ENCODE peak calls at places on chromosomes 12 and 14, in four cellular contexts. C is breast epithelium, Q is foreskin fibroblast, Y is AG10803. H is an unnamed sample.

GRCh38 chr12:93279849-93280412 is 97.8 kb upstream of the NUDT4 start:
- DNase-seq in Y (no peak), Q (peak), C (no peak), H (no peak)

GRCh38 chr14:70754989-70755388 is 54.3 kb downstream of the MAP3K9 start:
- DNase-seq in Q (no peak), Y (peak), C (no peak), H (no peak)

GRCh38 chr12:127260531-127260930 is 1006.4 kb upstream of the TMEM132C start:
- DNase-seq in C (no peak), Y (peak), Q (peak), H (no peak)

GRCh38 chr12:126033746-126034145 is 968.5 kb downstream of the AACS start:
- DNase-seq in Y (no peak), C (no peak), Q (no peak), H (no peak)

GRCh38 chr12:130026608-130027176 is 122.9 kb upstream of the TMEM132D start:
- DNase-seq in Q (no peak), C (no peak), Y (no peak), H (no peak)

GRCh38 chr12:98073610-98074009 is 441.8 kb upstream of the TMPO start:
- DNase-seq in C (no peak), Y (no peak), Q (no peak), H (no peak)

GRCh38 chr12:46268617-46269428 is at the start of gene SLC38A1:
- DNase-seq in Y (peak), Q (peak), C (peak), H (peak)

GRCh38 chr12:115149279-115149678 is 465.3 kb upstream of the TBX3 start:
- DNase-seq in Y (peak), Q (no peak), C (no peak), H (no peak)

GRCh38 chr14:30906752-30907658 is 32.6 kb downstream of the COCH start:
- DNase-seq in Y (no peak), C (no peak), Q (no peak), H (no peak)

GRCh38 chr14:21993070-21993469 is 319.5 kb upstream of the OR4E1 start:
- DNase-seq in C (no peak), Y (no peak), Q (no peak), H (no peak)

GRCh38 chr12:50520808-50521207 is 16.0 kb downstream of the DIP2B start:
- DNase-seq in Q (no peak), C (no peak), Y (no peak), H (no peak)

GRCh38 chr12:61546296-61546695 is 713.9 kb upstream of the USP15 start:
- DNase-seq in C (no peak), Q (no peak), Y (no peak), H (no peak)

GRCh38 chr12:108179305-108179704 is 50.2 kb downstream of the WSCD2 start:
- DNase-seq in C (no peak), Q (no peak), Y (no peak), H (no peak)

GRCh38 chr12:121107681-121108080 is 25.0 kb upstream of the P2RX7 start:
- DNase-seq in Q (no peak), Y (no peak), C (no peak), H (no peak)

GRCh38 chr14:22303589-22304195 is 285.3 kb downstream of the DAD1 start:
- DNase-seq in C (no peak), Y (peak), Q (no peak), H (no peak)

GRCh38 chr12:2154050-2154449 is 101.3 kb downstream of the CACNA1C start:
- DNase-seq in Q (peak), Y (peak), C (no peak), H (no peak)

GRCh38 chr14:60721331-60722162 is 2.6 kb downstream of the SIX4 start:
- DNase-seq in C (no peak), Q (peak), Y (peak), H (peak)

GRCh38 chr12:107844312-107844921 is 69.9 kb downstream of the ASCL4 start:
- DNase-seq in Q (no peak), Y (no peak), C (no peak), H (no peak)

GRCh38 chr14:37329189-37330001 is 131.7 kb downstream of the MIPOL1 start:
- DNase-seq in Y (no peak), Q (no peak), C (no peak), H (no peak)

GRCh38 chr14:67934087-67934486 is 114.5 kb downstream of the RAD51B start:
- DNase-seq in Q (peak), C (no peak), Y (peak), H (no peak)

GRCh38 chr12:70190252-70191010 is 52.8 kb upstream of the CNOT2 start:
- DNase-seq in Y (peak), Q (peak), C (no peak), H (no peak)

GRCh38 chr14:72590577-72590976 is 303.3 kb downstream of the DPF3 start:
- DNase-seq in C (no peak), Y (no peak), Q (no peak), H (no peak)

GRCh38 chr12:57672801-57673200 is 21.1 kb upstream of the OS9 start:
- DNase-seq in Y (no peak), Q (no peak), C (no peak), H (no peak)

GRCh38 chr14:86672071-86672470 is 1142.1 kb downstream of the FLRT2 start:
- DNase-seq in Y (no peak), Q (no peak), C (no peak), H (no peak)

GRCh38 chr14:67263499-67264149 is 22.4 kb downstream of the PALS1 start:
- DNase-seq in C (no peak), Q (peak), Y (peak), H (no peak)

GRCh38 chr12:51721281-51721940 is 127.1 kb downstream of the FIGNL2 start:
- DNase-seq in C (no peak), Q (peak), Y (no peak), H (no peak)

GRCh38 chr12:10557766-10558165 is 52.1 kb downstream of the EIF2S3B start:
- DNase-seq in Y (no peak), C (no peak), Q (no peak), H (no peak)

GRCh38 chr12:105983622-105984325 is 155.0 kb downstream of the NUAK1 start:
- DNase-seq in Y (peak), Q (peak), C (no peak), H (no peak)

GRCh38 chr12:52082988-52083637 is 3.6 kb downstream of the SMIM41 start:
- DNase-seq in Q (peak), C (no peak), Y (peak), H (no peak)

GRCh38 chr14:61343991-61344405 is 22.6 kb downstream of the PRKCH start:
- DNase-seq in Q (no peak), Y (no peak), C (no peak), H (no peak)

GRCh38 chr14:32203928-32204357 is 874 bp upstream of the RNU6-8 start:
- DNase-seq in Q (no peak), C (no peak), Y (no peak), H (no peak)

GRCh38 chr12:12474931-12475485 is 87.7 kb downstream of the DUSP16 start:
- DNase-seq in Q (peak), Y (no peak), C (no peak), H (no peak)

GRCh38 chr12:41189395-41190251 is 1.5 kb downstream of the PDZRN4 start:
- DNase-seq in C (no peak), Y (no peak), Q (no peak), H (no peak)

GRCh38 chr12:14937014-14937413 is 1.3 kb downstream of the ERP27 start:
- DNase-seq in C (no peak), Q (no peak), Y (no peak), H (no peak)

GRCh38 chr12:14936224-14936861 is 2.0 kb downstream of the ERP27 start:
- DNase-seq in Y (no peak), Q (no peak), C (no peak), H (no peak)

GRCh38 chr12:14938301-14938700 is at the start of gene ERP27:
- DNase-seq in C (no peak), Y (no peak), Q (no peak), H (no peak)

GRCh38 chr12:14935031-14935430 is 3.3 kb downstream of the ERP27 start:
- DNase-seq in Q (no peak), C (no peak), Y (no peak), H (no peak)

DNA sequence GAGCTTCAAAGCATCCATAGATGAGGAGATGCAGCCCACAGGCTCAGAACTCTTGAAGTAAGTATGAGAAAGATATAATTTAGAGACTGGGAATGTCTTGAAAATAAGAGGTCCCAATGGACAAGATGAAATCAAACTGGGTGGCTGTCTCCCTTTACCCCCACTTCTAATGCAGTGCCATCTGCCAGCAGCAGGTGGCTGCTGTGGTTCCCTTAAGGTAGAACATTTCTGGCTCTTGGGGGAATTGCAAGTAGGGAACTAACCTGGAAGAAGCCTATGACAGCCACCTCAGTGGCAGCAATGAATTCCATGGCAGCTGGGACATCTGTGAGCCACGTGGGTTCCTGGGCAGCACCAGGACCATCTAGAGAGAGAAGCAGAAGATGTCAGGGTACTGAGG is 648 bp downstream of the ERP27 start:
- DNase-seq in Q (no peak), C (no peak), Y (no peak), H (no peak)
- TF ChIP-seq CTCF in Q (no peak), C (no peak), Y (no peak), H (no peak)

GRCh38 chr14:64719601-64720000 is 15.4 kb downstream of the PLEKHG3 start:
- DNase-seq in Y (no peak), Q (no peak), C (no peak), H (no peak)
- TF ChIP-seq CTCF in Y (no peak), Q (no peak), C (no peak), H (no peak)

GRCh38 chr14:52068741-52069616 is at the start of gene NID2:
- DNase-seq in Y (peak), C (peak), Q (peak), H (no peak)

GRCh38 chr14:52073251-52073650 is 4.4 kb upstream of the NID2 start:
- DNase-seq in Y (peak), C (no peak), Q (no peak), H (no peak)

GRCh38 chr14:52072266-52072780 is 3.5 kb upstream of the NID2 start:
- DNase-seq in Q (no peak), C (no peak), Y (no peak), H (no peak)

GRCh38 chr14:52069617-52070431 is 965 bp upstream of the NID2 start:
- DNase-seq in C (no peak), Q (peak), Y (peak), H (no peak)

DNA sequence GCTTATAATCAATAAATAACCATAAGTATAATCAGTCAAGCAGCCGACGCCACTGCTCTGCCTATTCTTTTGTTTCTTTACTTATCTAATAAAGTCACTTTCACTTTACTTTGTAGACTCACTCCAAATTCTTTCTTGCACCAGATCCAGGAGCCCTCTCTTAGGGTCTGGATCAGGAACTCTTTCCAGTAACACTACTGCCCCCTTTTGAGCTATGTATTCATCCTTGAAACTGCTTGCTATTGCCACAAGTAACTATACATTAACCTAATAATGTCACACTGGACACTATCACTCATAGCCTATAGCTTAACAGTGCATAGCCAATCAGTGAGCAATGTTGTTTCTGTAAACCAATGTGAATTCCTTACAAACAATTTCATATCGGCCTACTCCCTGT is 2.8 kb upstream of the NID2 start:
- DNase-seq in Y (no peak), Q (no peak), C (no peak), H (no peak)
- TF ChIP-seq CTCF in Y (peak), Q (peak), C (no peak), H (no peak)

DNA sequence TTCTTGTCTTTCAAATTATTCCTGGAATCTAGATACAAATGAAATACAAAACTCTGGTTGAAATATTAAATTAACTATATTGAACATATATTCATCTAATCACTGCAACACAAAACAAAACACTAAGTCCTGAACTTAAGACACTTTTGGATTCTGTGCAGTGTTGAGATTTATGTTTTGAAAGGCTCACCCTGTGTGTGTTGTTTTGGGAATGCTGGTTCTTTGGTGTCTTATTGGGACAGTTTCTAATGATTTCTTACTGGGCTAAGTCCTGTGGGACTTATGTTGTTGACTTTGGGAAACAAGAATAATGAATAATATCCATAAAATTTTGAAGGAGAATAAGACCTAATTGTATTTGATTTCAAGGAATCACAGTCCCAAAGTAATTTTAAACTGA is 153.2 kb downstream of the NAV3 start:
- DNase-seq in C (no peak), Q (no peak), Y (no peak), H (no peak)
- TF ChIP-seq CTCF in C (no peak), Q (no peak), Y (no peak), H (no peak)

GRCh38 chr14:103533137-103533998 is 4.4 kb downstream of the TRMT61A start:
- DNase-seq in Y (no peak), Q (no peak), C (no peak), H (no peak)
- TF ChIP-seq CTCF in Y (no peak), Q (no peak), C (no peak), H (no peak)

GRCh38 chr14:59020382-59020781 is 168.1 kb upstream of the DAAM1 start:
- DNase-seq in C (no peak), Q (peak), Y (peak), H (no peak)

GRCh38 chr14:59018460-59018859 is 170.0 kb upstream of the DAAM1 start:
- DNase-seq in Y (no peak), C (no peak), Q (no peak), H (no peak)

GRCh38 chr14:59018978-59019377 is 169.5 kb upstream of the DAAM1 start:
- DNase-seq in Y (no peak), C (no peak), Q (no peak), H (no peak)

GRCh38 chr14:59026086-59026485 is 162.4 kb upstream of the DAAM1 start:
- DNase-seq in Q (peak), C (no peak), Y (peak), H (no peak)

GRCh38 chr14:59022144-59022543 is 166.3 kb upstream of the DAAM1 start:
- DNase-seq in Q (no peak), Y (no peak), C (no peak), H (no peak)
- TF ChIP-seq CTCF in Q (no peak), Y (no peak), C (no peak), H (no peak)

GRCh38 chr12:122327494-122328385 is 61.4 kb upstream of the VPS33A start:
- DNase-seq in C (no peak), Y (no peak), Q (no peak), H (no peak)
- TF ChIP-seq CTCF in C (no peak), Y (no peak), Q (no peak), H (no peak)

DNA sequence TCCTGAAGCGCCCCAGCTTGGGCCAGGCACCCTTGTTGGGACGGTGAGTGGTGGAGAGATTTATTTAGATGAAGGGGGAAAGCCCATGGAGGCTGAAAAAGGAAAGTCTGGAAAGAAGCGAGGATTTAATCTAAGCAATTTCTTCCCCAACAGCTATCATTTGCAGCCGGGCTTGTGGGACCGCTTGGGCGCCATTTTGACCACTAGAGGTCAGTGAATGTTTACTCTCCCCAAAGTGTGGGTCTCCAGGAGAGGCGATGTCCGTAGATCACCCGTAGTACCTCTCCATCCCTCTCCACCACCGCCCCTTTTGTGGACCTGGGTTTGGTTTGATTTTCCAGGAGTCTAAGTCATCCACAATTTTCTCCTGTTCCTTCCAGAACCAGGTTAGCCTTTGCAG is 91.2 kb upstream of the PARP11 start:
- DNase-seq in Q (no peak), Y (no peak), C (no peak), H (no peak)
- TF ChIP-seq CTCF in Q (no peak), Y (peak), C (no peak), H (no peak)

GRCh38 chr12:124369901-124370378 is 75.0 kb downstream of the RFLNA start:
- DNase-seq in Y (no peak), C (no peak), Q (no peak), H (no peak)

GRCh38 chr12:124370851-124371250 is 76.0 kb downstream of the RFLNA start:
- DNase-seq in Y (no peak), Q (no peak), C (no peak), H (no peak)

GRCh38 chr12:124369055-124369900 is 74.4 kb downstream of the RFLNA start:
- DNase-seq in Y (peak), C (peak), Q (peak), H (peak)

GRCh38 chr12:124371366-124371765 is 76.5 kb downstream of the RFLNA start:
- DNase-seq in Y (no peak), C (no peak), Q (no peak), H (no peak)

DNA sequence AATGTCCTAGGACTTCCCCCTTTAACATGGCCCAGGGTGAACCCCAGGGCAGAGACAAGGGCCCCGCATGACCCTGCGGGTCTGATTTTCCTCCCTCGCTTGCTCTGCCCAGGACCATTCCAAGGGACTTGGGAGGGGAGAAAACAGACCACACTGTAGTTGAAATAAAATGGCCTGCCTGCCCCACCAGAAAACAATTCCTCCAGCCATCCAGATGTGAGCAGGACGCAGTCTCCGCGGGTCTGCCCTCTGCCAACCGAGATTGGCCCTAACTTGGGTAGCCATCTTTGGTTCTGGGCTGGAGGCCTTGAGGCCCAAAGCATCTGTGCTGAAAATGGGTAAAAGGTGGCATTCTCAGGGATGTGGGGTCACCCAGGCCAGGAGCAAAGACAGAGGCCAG is 75.5 kb downstream of the RFLNA start:
- DNase-seq in Y (no peak), C (no peak), Q (no peak), H (no peak)
- TF ChIP-seq CTCF in Y (no peak), C (no peak), Q (no peak), H (no peak)

GRCh38 chr12:109810954-109811623 is 22.1 kb downstream of the TRPV4 start:
- DNase-seq in C (no peak), Y (no peak), Q (no peak), H (no peak)

GRCh38 chr12:109814600-109814999 is 18.6 kb downstream of the TRPV4 start:
- DNase-seq in Y (no peak), C (no peak), Q (no peak), H (no peak)

GRCh38 chr12:109808876-109809646 is 24.1 kb downstream of the TRPV4 start:
- DNase-seq in Q (no peak), C (no peak), Y (no peak), H (no peak)

GRCh38 chr12:109813810-109814416 is 19.3 kb downstream of the TRPV4 start:
- DNase-seq in C (no peak), Y (no peak), Q (no peak), H (no peak)

GRCh38 chr12:109811624-109811995 is 21.6 kb downstream of the TRPV4 start:
- DNase-seq in Y (no peak), Q (no peak), C (no peak), H (no peak)
- TF ChIP-seq CTCF in Y (no peak), Q (peak), C (no peak), H (no peak)